ENCODE peak calls at places on chromosomes 16 and 17, in ten cellular contexts. B is Calu3; C is ACHN; X is T-helper 2 cell; Z is stimulated activated CD4-positive, alpha-beta T cell treated with anti-CD3 and anti-CD28 coated beads, Interleukin-2, amount 100 ng/mL, for 24 hours; O is kidney epithelial cell; G is nucleus accumbens; D is activated CD4-positive, alpha-beta memory T cell treated with anti-CD3 and anti-CD28 coated beads for 36 hours; S is naive B cell; N is cardiac septum. M is an unnamed sample.

GRCh38 chr17:79852748-79853147 is 13.5 kb upstream of the CBX4 start:
- DNase-seq in B (peak), C (peak), X (peak), Z (no peak), O (no peak), G (no peak), D (no peak), S (no peak), N (no peak), M (peak)

GRCh38 chr17:72122668-72123495 is 2.1 kb downstream of the SOX9 start:
- DNase-seq in B (peak), C (peak), X (peak), Z (no peak), O (no peak), G (no peak), D (no peak), S (no peak), N (no peak), M (no peak)

GRCh38 chr17:40422990-40423611 is 5.4 kb upstream of the TOP2A start:
- DNase-seq in B (peak), C (no peak), X (no peak), Z (no peak), O (no peak), G (no peak), D (peak), S (no peak), N (no peak), M (peak)

GRCh38 chr16:26196310-26196709 is 504.6 kb downstream of the HS3ST4 start:
- DNase-seq in B (no peak), C (no peak), X (no peak), Z (no peak), O (no peak), G (no peak), D (no peak), S (no peak), N (no peak), M (no peak)

GRCh38 chr17:63154586-63155244 is 188.7 kb downstream of the TANC2 start:
- DNase-seq in B (no peak), C (no peak), X (no peak), Z (no peak), O (no peak), G (no peak), D (no peak), S (no peak), N (no peak), M (no peak)

GRCh38 chr17:11981862-11982261 is 15.4 kb downstream of the ZNF18 start:
- DNase-seq in B (no peak), C (no peak), X (no peak), Z (no peak), O (no peak), G (no peak), D (no peak), S (no peak), N (no peak), M (no peak)

GRCh38 chr17:57508706-57509105 is 236.4 kb downstream of the CCDC182 start:
- DNase-seq in B (no peak), C (no peak), X (no peak), Z (no peak), O (no peak), G (no peak), D (no peak), S (no peak), N (no peak), M (no peak)

GRCh38 chr17:81713556-81714411 is 1.7 kb downstream of the SLC25A10 start:
- DNase-seq in B (peak), C (no peak), X (no peak), Z (no peak), O (no peak), G (no peak), D (no peak), S (no peak), N (no peak), M (peak)

GRCh38 chr16:22386976-22387375 is 12.6 kb upstream of the CDR2 start:
- DNase-seq in B (no peak), C (peak), X (no peak), Z (no peak), O (peak), G (no peak), D (no peak), S (no peak), N (no peak), M (no peak)

GRCh38 chr17:20256144-20256543 is 211.2 kb downstream of the LGALS9B start:
- DNase-seq in B (no peak), C (no peak), X (no peak), Z (no peak), O (no peak), G (no peak), D (no peak), S (no peak), N (no peak), M (no peak)

GRCh38 chr16:82671743-82672142 is 45.0 kb downstream of the CDH13 start:
- DNase-seq in B (no peak), C (peak), X (peak), Z (peak), O (no peak), G (no peak), D (peak), S (no peak), N (no peak), M (peak)

GRCh38 chr17:14553847-14554246 is 253.0 kb downstream of the HS3ST3B1 start:
- DNase-seq in B (no peak), C (no peak), X (no peak), Z (no peak), O (no peak), G (no peak), D (no peak), S (no peak), N (no peak), M (no peak)

GRCh38 chr16:74562117-74562516 is 44.8 kb downstream of the GLG1 start:
- DNase-seq in B (no peak), C (no peak), X (no peak), Z (no peak), O (no peak), G (no peak), D (no peak), S (no peak), N (no peak), M (no peak)

M was measured in DMS53.